ENCODE peak calls at places on chromosomes 5 and 9, in eight cellular contexts. One of them, this sample, is unnamed.

GRCh38 chr9:98074119-98074990 is 17.8 kb downstream of the NANS start:
- DNase-seq in GM19239: peak; percentile 59
- DNase-seq in IMR-90: peak; percentile 59
- DNase-seq in EL: peak; percentile 69
- DNase-seq in H9: peak; percentile 75
- DNase-seq in fibroblast of villous mesenchyme: peak; percentile 62
- DNase-seq in heart left ventricle: peak; percentile 45
- DNase-seq in NCI-H1417 treated with DMSO at 0.1 percent for 48 hours: no peak
- DNase-seq in this sample: no peak

GRCh38 chr9:130448035-130448624 is 3.4 kb downstream of the ASS1 start:
- DNase-seq in GM19239: no peak
- DNase-seq in IMR-90: peak; percentile 57
- DNase-seq in EL: peak; percentile 71
- DNase-seq in H9: no peak
- DNase-seq in fibroblast of villous mesenchyme: peak; percentile 62
- DNase-seq in heart left ventricle: no peak
- DNase-seq in NCI-H1417 treated with DMSO at 0.1 percent for 48 hours: no peak
- DNase-seq in this sample: no peak

GRCh38 chr9:134560654-134561053 is 80.9 kb upstream of the COL5A1 start:
- DNase-seq in GM19239: no peak
- DNase-seq in IMR-90: no peak
- DNase-seq in EL: no peak
- DNase-seq in H9: no peak
- DNase-seq in fibroblast of villous mesenchyme: no peak
- DNase-seq in heart left ventricle: no peak
- DNase-seq in NCI-H1417 treated with DMSO at 0.1 percent for 48 hours: no peak
- DNase-seq in this sample: peak; percentile 32

GRCh38 chr9:94779693-94780290 is 53.3 kb downstream of the AOPEP start:
- DNase-seq in GM19239: no peak
- DNase-seq in IMR-90: no peak
- DNase-seq in EL: no peak
- DNase-seq in H9: no peak
- DNase-seq in fibroblast of villous mesenchyme: peak; percentile 52
- DNase-seq in heart left ventricle: no peak
- DNase-seq in NCI-H1417 treated with DMSO at 0.1 percent for 48 hours: no peak
- DNase-seq in this sample: no peak

GRCh38 chr9:72527801-72528195 is 6.4 kb downstream of the TMC1 start:
- DNase-seq in GM19239: no peak
- DNase-seq in IMR-90: no peak
- DNase-seq in EL: no peak
- DNase-seq in H9: no peak
- DNase-seq in fibroblast of villous mesenchyme: peak; percentile 62
- DNase-seq in heart left ventricle: no peak
- DNase-seq in NCI-H1417 treated with DMSO at 0.1 percent for 48 hours: no peak
- DNase-seq in this sample: no peak

GRCh38 chr5:103258957-103259704 is 568 bp downstream of the MACIR start:
- DNase-seq in GM19239: peak; percentile 4
- DNase-seq in IMR-90: peak; percentile 19
- DNase-seq in EL: peak; percentile 65
- DNase-seq in H9: no peak
- DNase-seq in fibroblast of villous mesenchyme: peak; percentile 28
- DNase-seq in heart left ventricle: peak; percentile 52
- DNase-seq in NCI-H1417 treated with DMSO at 0.1 percent for 48 hours: no peak
- DNase-seq in this sample: peak; percentile 80

GRCh38 chr5:78647838-78648358 is 674 bp downstream of the LHFPL2 start:
- DNase-seq in GM19239: peak; percentile 33
- DNase-seq in IMR-90: peak; percentile 54
- DNase-seq in EL: peak; percentile 66
- DNase-seq in H9: peak; percentile 47
- DNase-seq in fibroblast of villous mesenchyme: peak; percentile 66
- DNase-seq in heart left ventricle: peak; percentile 71
- DNase-seq in NCI-H1417 treated with DMSO at 0.1 percent for 48 hours: no peak
- DNase-seq in this sample: no peak

GRCh38 chr5:89596821-89597220 is 713.8 kb upstream of the MEF2C start:
- DNase-seq in GM19239: no peak
- DNase-seq in IMR-90: no peak
- DNase-seq in EL: no peak
- DNase-seq in H9: no peak
- DNase-seq in fibroblast of villous mesenchyme: no peak
- DNase-seq in heart left ventricle: no peak
- DNase-seq in NCI-H1417 treated with DMSO at 0.1 percent for 48 hours: no peak
- DNase-seq in this sample: no peak

GRCh38 chr9:35771943-35772342 is 17.9 kb upstream of the MSMP start:
- DNase-seq in GM19239: no peak
- DNase-seq in IMR-90: no peak
- DNase-seq in EL: no peak
- DNase-seq in H9: no peak
- DNase-seq in fibroblast of villous mesenchyme: no peak
- DNase-seq in heart left ventricle: no peak
- DNase-seq in NCI-H1417 treated with DMSO at 0.1 percent for 48 hours: no peak
- DNase-seq in this sample: no peak

GRCh38 chr9:4936277-4936676 is 48.8 kb upstream of the JAK2 start:
- DNase-seq in GM19239: no peak
- DNase-seq in IMR-90: no peak
- DNase-seq in EL: no peak
- DNase-seq in H9: no peak
- DNase-seq in fibroblast of villous mesenchyme: no peak
- DNase-seq in heart left ventricle: no peak
- DNase-seq in NCI-H1417 treated with DMSO at 0.1 percent for 48 hours: no peak
- DNase-seq in this sample: no peak

GRCh38 chr5:124655943-124656459 is 90.4 kb downstream of the ZNF608 start:
- DNase-seq in GM19239: no peak
- DNase-seq in IMR-90: peak; percentile 94
- DNase-seq in EL: peak; percentile 86
- DNase-seq in H9: no peak
- DNase-seq in fibroblast of villous mesenchyme: peak; percentile 92
- DNase-seq in heart left ventricle: no peak
- DNase-seq in NCI-H1417 treated with DMSO at 0.1 percent for 48 hours: peak; percentile 85
- DNase-seq in this sample: no peak

GRCh38 chr9:86099695-86100364 is 472 bp upstream of the GOLM1 start:
- DNase-seq in GM19239: peak; percentile 18
- DNase-seq in IMR-90: peak; percentile 57
- DNase-seq in EL: peak; percentile 71
- DNase-seq in H9: peak; percentile 49
- DNase-seq in fibroblast of villous mesenchyme: peak; percentile 65
- DNase-seq in heart left ventricle: peak; percentile 45
- DNase-seq in NCI-H1417 treated with DMSO at 0.1 percent for 48 hours: no peak
- DNase-seq in this sample: no peak

GRCh38 chr5:102668220-102668930 is 86.7 kb upstream of the PAM start:
- DNase-seq in GM19239: no peak
- DNase-seq in IMR-90: no peak
- DNase-seq in EL: no peak
- DNase-seq in H9: no peak
- DNase-seq in fibroblast of villous mesenchyme: no peak
- DNase-seq in heart left ventricle: no peak
- DNase-seq in NCI-H1417 treated with DMSO at 0.1 percent for 48 hours: no peak
- DNase-seq in this sample: no peak

GRCh38 chr5:31186672-31187267 is 6.7 kb upstream of the CDH6 start:
- DNase-seq in GM19239: peak; percentile 9
- DNase-seq in IMR-90: peak; percentile 59
- DNase-seq in EL: peak; percentile 27
- DNase-seq in H9: no peak
- DNase-seq in fibroblast of villous mesenchyme: peak; percentile 27
- DNase-seq in heart left ventricle: no peak
- DNase-seq in NCI-H1417 treated with DMSO at 0.1 percent for 48 hours: peak; percentile 30
- DNase-seq in this sample: no peak

GRCh38 chr5:91556-92263 is at the start of gene PLEKHG4B:
- DNase-seq in GM19239: no peak
- DNase-seq in IMR-90: no peak
- DNase-seq in EL: peak; percentile 47
- DNase-seq in H9: peak; percentile 93
- DNase-seq in fibroblast of villous mesenchyme: no peak
- DNase-seq in heart left ventricle: no peak
- DNase-seq in NCI-H1417 treated with DMSO at 0.1 percent for 48 hours: no peak
- DNase-seq in this sample: no peak

GRCh38 chr9:109251080-109251775 is 69.6 kb downstream of the EPB41L4B start:
- DNase-seq in GM19239: no peak
- DNase-seq in IMR-90: peak; percentile 65
- DNase-seq in EL: peak; percentile 80
- DNase-seq in H9: no peak
- DNase-seq in fibroblast of villous mesenchyme: peak; percentile 11
- DNase-seq in heart left ventricle: no peak
- DNase-seq in NCI-H1417 treated with DMSO at 0.1 percent for 48 hours: peak; percentile 97
- DNase-seq in this sample: no peak

GRCh38 chr9:69806642-69807041 is 14.0 kb upstream of the CFAP95 start:
- DNase-seq in GM19239: no peak
- DNase-seq in IMR-90: no peak
- DNase-seq in EL: no peak
- DNase-seq in H9: no peak
- DNase-seq in fibroblast of villous mesenchyme: no peak
- DNase-seq in heart left ventricle: no peak
- DNase-seq in NCI-H1417 treated with DMSO at 0.1 percent for 48 hours: no peak
- DNase-seq in this sample: no peak

GRCh38 chr5:51396797-51397196 is 13.5 kb downstream of the ISL1 start:
- DNase-seq in GM19239: no peak
- DNase-seq in IMR-90: no peak
- DNase-seq in EL: no peak
- DNase-seq in H9: no peak
- DNase-seq in fibroblast of villous mesenchyme: no peak
- DNase-seq in heart left ventricle: no peak
- DNase-seq in NCI-H1417 treated with DMSO at 0.1 percent for 48 hours: no peak
- DNase-seq in this sample: no peak

GRCh38 chr9:110531776-110532175 is 47.8 kb downstream of the SVEP1 start:
- DNase-seq in GM19239: no peak
- DNase-seq in IMR-90: peak; percentile 55
- DNase-seq in EL: peak; percentile 46
- DNase-seq in H9: no peak
- DNase-seq in fibroblast of villous mesenchyme: peak; percentile 96
- DNase-seq in heart left ventricle: no peak
- DNase-seq in NCI-H1417 treated with DMSO at 0.1 percent for 48 hours: no peak
- DNase-seq in this sample: no peak

GRCh38 chr5:159737263-159737662 is 179.0 kb upstream of the ADRA1B start:
- DNase-seq in GM19239: no peak
- DNase-seq in IMR-90: no peak
- DNase-seq in EL: no peak
- DNase-seq in H9: no peak
- DNase-seq in fibroblast of villous mesenchyme: no peak
- DNase-seq in heart left ventricle: no peak
- DNase-seq in NCI-H1417 treated with DMSO at 0.1 percent for 48 hours: no peak
- DNase-seq in this sample: no peak

GRCh38 chr9:131334568-131335105 is 45.1 kb downstream of the PLPP7 start:
- DNase-seq in GM19239: no peak
- DNase-seq in IMR-90: peak; percentile 38
- DNase-seq in EL: no peak
- DNase-seq in H9: no peak
- DNase-seq in fibroblast of villous mesenchyme: peak; percentile 45
- DNase-seq in heart left ventricle: peak; percentile 89
- DNase-seq in NCI-H1417 treated with DMSO at 0.1 percent for 48 hours: no peak
- DNase-seq in this sample: peak; percentile 64

GRCh38 chr5:157109744-157110143 is 900 bp upstream of the HAVCR2 start:
- DNase-seq in GM19239: no peak
- DNase-seq in IMR-90: no peak
- DNase-seq in EL: no peak
- DNase-seq in H9: no peak
- DNase-seq in fibroblast of villous mesenchyme: no peak
- DNase-seq in heart left ventricle: no peak
- DNase-seq in NCI-H1417 treated with DMSO at 0.1 percent for 48 hours: no peak
- DNase-seq in this sample: no peak

GRCh38 chr9:18665947-18666346 is 192.0 kb downstream of the ADAMTSL1 start:
- DNase-seq in GM19239: no peak
- DNase-seq in IMR-90: no peak
- DNase-seq in EL: no peak
- DNase-seq in H9: no peak
- DNase-seq in fibroblast of villous mesenchyme: no peak
- DNase-seq in heart left ventricle: no peak
- DNase-seq in NCI-H1417 treated with DMSO at 0.1 percent for 48 hours: no peak
- DNase-seq in this sample: no peak

GRCh38 chr9:91905958-91906585 is 44.0 kb downstream of the ROR2 start:
- DNase-seq in GM19239: peak; percentile 46
- DNase-seq in IMR-90: no peak
- DNase-seq in EL: no peak
- DNase-seq in H9: no peak
- DNase-seq in fibroblast of villous mesenchyme: peak; percentile 66
- DNase-seq in heart left ventricle: no peak
- DNase-seq in NCI-H1417 treated with DMSO at 0.1 percent for 48 hours: no peak
- DNase-seq in this sample: no peak

GRCh38 chr5:173895766-173896165 is 7.6 kb downstream of the CPEB4 start:
- DNase-seq in GM19239: no peak
- DNase-seq in IMR-90: no peak
- DNase-seq in EL: no peak
- DNase-seq in H9: no peak
- DNase-seq in fibroblast of villous mesenchyme: no peak
- DNase-seq in heart left ventricle: no peak
- DNase-seq in NCI-H1417 treated with DMSO at 0.1 percent for 48 hours: no peak
- DNase-seq in this sample: no peak

GRCh38 chr9:8451146-8451545 is 651.6 kb upstream of the DMAC1 start:
- DNase-seq in GM19239: no peak
- DNase-seq in IMR-90: no peak
- DNase-seq in EL: no peak
- DNase-seq in H9: no peak
- DNase-seq in fibroblast of villous mesenchyme: no peak
- DNase-seq in heart left ventricle: no peak
- DNase-seq in NCI-H1417 treated with DMSO at 0.1 percent for 48 hours: no peak
- DNase-seq in this sample: no peak

GRCh38 chr5:149500922-149501582 is 50.2 kb downstream of the CSNK1A1 start:
- DNase-seq in GM19239: no peak
- DNase-seq in IMR-90: peak; percentile 94
- DNase-seq in EL: peak; percentile 95
- DNase-seq in H9: no peak
- DNase-seq in fibroblast of villous mesenchyme: peak; percentile 91
- DNase-seq in heart left ventricle: no peak
- DNase-seq in NCI-H1417 treated with DMSO at 0.1 percent for 48 hours: no peak
- DNase-seq in this sample: no peak